ENCODE peak calls at places on chromosomes 11 and 22, in five cellular contexts. One of them, this sample, is unnamed.
A peak's percentile ranks its signal among the peaks of the same experiment; 100 is the strongest.

GRCh38 chr11:129866328-129866727 is 29.1 kb downstream of the NFRKB start:
- DNase-seq in IMR-90: no peak
- DNase-seq in SK-N-SH: no peak
- DNase-seq in K562: peak; percentile 48
- DNase-seq in GM12878: no peak
- DNase-seq in this sample: no peak

GRCh38 chr11:117703209-117703608 is 93.8 kb downstream of the DSCAML1 start:
- DNase-seq in IMR-90: no peak
- DNase-seq in SK-N-SH: no peak
- DNase-seq in K562: no peak
- DNase-seq in GM12878: no peak
- DNase-seq in this sample: peak; percentile 67

GRCh38 chr22:44018594-44018993 is 5.5 kb upstream of the PARVB start:
- DNase-seq in IMR-90: no peak
- DNase-seq in SK-N-SH: no peak
- DNase-seq in K562: no peak
- DNase-seq in GM12878: no peak
- DNase-seq in this sample: no peak

GRCh38 chr11:119537641-119538253 is 114.8 kb upstream of the THY1 start:
- DNase-seq in IMR-90: no peak
- DNase-seq in SK-N-SH: no peak
- DNase-seq in K562: no peak
- DNase-seq in GM12878: no peak
- DNase-seq in this sample: no peak

GRCh38 chr11:1693327-1694063 is 3.5 kb upstream of the KRTAP5-6 start:
- DNase-seq in IMR-90: peak; percentile 55
- DNase-seq in SK-N-SH: peak; percentile 98
- DNase-seq in K562: peak; percentile 72
- DNase-seq in GM12878: no peak
- DNase-seq in this sample: peak; percentile 50

GRCh38 chr11:5556596-5557188 is 8.4 kb upstream of the OR52H1 start:
- DNase-seq in IMR-90: no peak
- DNase-seq in SK-N-SH: no peak
- DNase-seq in K562: peak; percentile 30
- DNase-seq in GM12878: no peak
- DNase-seq in this sample: no peak

GRCh38 chr11:86741489-86742435 is 58.6 kb upstream of the PRSS23 start:
- DNase-seq in IMR-90: peak; percentile 95
- DNase-seq in SK-N-SH: no peak
- DNase-seq in K562: no peak
- DNase-seq in GM12878: no peak
- DNase-seq in this sample: peak; percentile 81

GRCh38 chr22:38777087-38777671 is 16.8 kb downstream of the DNAL4 start:
- DNase-seq in IMR-90: no peak
- DNase-seq in SK-N-SH: no peak
- DNase-seq in K562: no peak
- DNase-seq in GM12878: no peak
- DNase-seq in this sample: no peak

GRCh38 chr22:41560095-41560487 is 719 bp upstream of the CSDC2 start:
- DNase-seq in IMR-90: no peak
- DNase-seq in SK-N-SH: no peak
- DNase-seq in K562: no peak
- DNase-seq in GM12878: no peak
- DNase-seq in this sample: no peak

GRCh38 chr11:120199613-120200012 is 11.2 kb upstream of the OAF start:
- DNase-seq in IMR-90: no peak
- DNase-seq in SK-N-SH: no peak
- DNase-seq in K562: no peak
- DNase-seq in GM12878: no peak
- DNase-seq in this sample: no peak

GRCh38 chr11:124863826-124864165 is 1.4 kb upstream of the ROBO3 start:
- DNase-seq in IMR-90: no peak
- DNase-seq in SK-N-SH: no peak
- DNase-seq in K562: no peak
- DNase-seq in GM12878: no peak
- DNase-seq in this sample: no peak

GRCh38 chr11:27614092-27614491 is 86.2 kb downstream of the BDNF start:
- DNase-seq in IMR-90: no peak
- DNase-seq in SK-N-SH: no peak
- DNase-seq in K562: no peak
- DNase-seq in GM12878: no peak
- DNase-seq in this sample: no peak

GRCh38 chr11:61890536-61891330 is 612 bp downstream of the FADS3 start:
- DNase-seq in IMR-90: peak; percentile 82
- DNase-seq in SK-N-SH: peak; percentile 83
- DNase-seq in K562: peak; percentile 78
- DNase-seq in GM12878: no peak
- DNase-seq in this sample: peak; percentile 56
- TF ChIP-seq MXI1 in IMR-90: peak; percentile 88
- TF ChIP-seq MXI1 in SK-N-SH: no peak
- TF ChIP-seq MXI1 in K562: peak; percentile 16
- TF ChIP-seq MXI1 in GM12878: no peak
- TF ChIP-seq MXI1 in this sample: peak; percentile 40

DNA sequence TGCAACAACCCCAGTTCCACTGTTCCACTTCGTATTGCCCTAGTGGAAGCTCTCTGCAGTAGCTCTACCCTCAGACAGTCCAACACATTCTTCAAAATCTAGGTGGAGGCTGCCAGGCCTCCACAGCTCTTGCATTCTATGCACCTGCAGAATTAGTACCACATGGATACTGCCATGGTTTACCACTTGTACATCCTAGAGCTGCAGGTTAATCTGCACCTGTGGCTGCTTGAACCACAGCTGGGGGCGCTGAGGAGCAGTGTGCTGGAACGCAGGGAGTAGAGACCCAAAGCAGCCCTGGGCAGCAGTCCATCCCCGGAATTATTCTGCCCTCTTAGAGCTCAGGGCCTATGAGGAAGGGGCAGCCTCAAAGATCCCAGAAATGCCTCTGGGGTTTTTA is 4.3 kb upstream of the CTSC start:
- DNase-seq in IMR-90: no peak
- DNase-seq in SK-N-SH: no peak
- DNase-seq in K562: peak; percentile 53
- DNase-seq in GM12878: no peak
- DNase-seq in this sample: no peak
- TF ChIP-seq MXI1 in IMR-90: no peak
- TF ChIP-seq MXI1 in SK-N-SH: no peak
- TF ChIP-seq MXI1 in K562: no peak
- TF ChIP-seq MXI1 in GM12878: no peak
- TF ChIP-seq MXI1 in this sample: no peak

GRCh38 chr11:116371146-116371545 is 401.6 kb downstream of the BUD13 start:
- DNase-seq in IMR-90: no peak
- DNase-seq in SK-N-SH: peak; percentile 64
- DNase-seq in K562: no peak
- DNase-seq in GM12878: no peak
- DNase-seq in this sample: no peak

GRCh38 chr11:116373545-116373944 is 399.2 kb downstream of the BUD13 start:
- DNase-seq in IMR-90: no peak
- DNase-seq in SK-N-SH: no peak
- DNase-seq in K562: no peak
- DNase-seq in GM12878: no peak
- DNase-seq in this sample: no peak

GRCh38 chr11:116375221-116375620 is 397.6 kb downstream of the BUD13 start:
- DNase-seq in IMR-90: no peak
- DNase-seq in SK-N-SH: no peak
- DNase-seq in K562: no peak
- DNase-seq in GM12878: no peak
- DNase-seq in this sample: peak; percentile 18

GRCh38 chr11:116374085-116374484 is 398.7 kb downstream of the BUD13 start:
- DNase-seq in IMR-90: no peak
- DNase-seq in SK-N-SH: no peak
- DNase-seq in K562: no peak
- DNase-seq in GM12878: no peak
- DNase-seq in this sample: no peak

DNA sequence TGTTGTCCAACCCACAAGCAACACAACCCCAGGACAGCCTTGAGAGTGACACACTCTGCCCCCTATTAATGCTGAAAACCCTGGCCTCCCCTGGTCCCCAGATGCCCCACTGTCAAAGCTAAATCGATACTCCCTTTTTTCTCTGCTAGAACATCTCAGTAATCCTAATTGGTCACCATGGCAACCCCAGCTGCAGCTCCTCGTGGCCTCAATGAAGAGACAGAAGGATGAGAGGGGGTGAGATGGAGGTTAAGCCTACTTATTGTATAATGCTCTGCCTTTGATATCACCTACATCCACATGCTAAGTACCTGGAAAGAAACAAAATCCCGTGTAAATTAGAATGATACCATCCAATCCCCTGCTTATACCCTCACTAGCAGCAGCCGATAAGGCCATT is 399.7 kb downstream of the BUD13 start:
- DNase-seq in IMR-90: no peak
- DNase-seq in SK-N-SH: no peak
- DNase-seq in K562: no peak
- DNase-seq in GM12878: no peak
- DNase-seq in this sample: no peak
- TF ChIP-seq MXI1 in IMR-90: no peak
- TF ChIP-seq MXI1 in SK-N-SH: no peak
- TF ChIP-seq MXI1 in K562: no peak
- TF ChIP-seq MXI1 in GM12878: no peak
- TF ChIP-seq MXI1 in this sample: no peak

GRCh38 chr22:40009231-40009769 is 14.5 kb downstream of the FAM83F start:
- DNase-seq in IMR-90: peak; percentile 16
- DNase-seq in SK-N-SH: no peak
- DNase-seq in K562: peak; percentile 34
- DNase-seq in GM12878: no peak
- DNase-seq in this sample: no peak

GRCh38 chr22:40007826-40008710 is 13.3 kb downstream of the FAM83F start:
- DNase-seq in IMR-90: no peak
- DNase-seq in SK-N-SH: no peak
- DNase-seq in K562: no peak
- DNase-seq in GM12878: no peak
- DNase-seq in this sample: no peak

GRCh38 chr22:40008726-40009125 is 14.0 kb downstream of the FAM83F start:
- DNase-seq in IMR-90: peak; percentile 11
- DNase-seq in SK-N-SH: no peak
- DNase-seq in K562: no peak
- DNase-seq in GM12878: no peak
- DNase-seq in this sample: no peak

GRCh38 chr22:40010752-40011145 is 16.0 kb downstream of the FAM83F start:
- DNase-seq in IMR-90: no peak
- DNase-seq in SK-N-SH: no peak
- DNase-seq in K562: no peak
- DNase-seq in GM12878: no peak
- DNase-seq in this sample: no peak

GRCh38 chr22:40009953-40010751 is 15.4 kb downstream of the FAM83F start:
- DNase-seq in IMR-90: no peak
- DNase-seq in SK-N-SH: no peak
- DNase-seq in K562: no peak
- DNase-seq in GM12878: no peak
- DNase-seq in this sample: no peak
- TF ChIP-seq MXI1 in IMR-90: no peak
- TF ChIP-seq MXI1 in SK-N-SH: no peak
- TF ChIP-seq MXI1 in K562: no peak
- TF ChIP-seq MXI1 in GM12878: no peak
- TF ChIP-seq MXI1 in this sample: no peak

GRCh38 chr22:35563211-35563610 is 22.6 kb downstream of the RASD2 start:
- DNase-seq in IMR-90: no peak
- DNase-seq in SK-N-SH: no peak
- DNase-seq in K562: no peak
- DNase-seq in GM12878: no peak
- DNase-seq in this sample: no peak

GRCh38 chr22:35561796-35562526 is 21.3 kb downstream of the RASD2 start:
- DNase-seq in IMR-90: peak; percentile 84
- DNase-seq in SK-N-SH: no peak
- DNase-seq in K562: peak; percentile 52
- DNase-seq in GM12878: no peak
- DNase-seq in this sample: no peak

GRCh38 chr22:35567214-35567792 is 26.7 kb downstream of the RASD2 start:
- DNase-seq in IMR-90: no peak
- DNase-seq in SK-N-SH: no peak
- DNase-seq in K562: no peak
- DNase-seq in GM12878: no peak
- DNase-seq in this sample: no peak

GRCh38 chr22:35567794-35568193 is 27.2 kb downstream of the RASD2 start:
- DNase-seq in IMR-90: no peak
- DNase-seq in SK-N-SH: no peak
- DNase-seq in K562: no peak
- DNase-seq in GM12878: no peak
- DNase-seq in this sample: no peak

GRCh38 chr22:35564975-35565867 is 24.6 kb downstream of the RASD2 start:
- DNase-seq in IMR-90: peak; percentile 78
- DNase-seq in SK-N-SH: no peak
- DNase-seq in K562: no peak
- DNase-seq in GM12878: no peak
- DNase-seq in this sample: no peak
- TF ChIP-seq MXI1 in IMR-90: no peak
- TF ChIP-seq MXI1 in SK-N-SH: no peak
- TF ChIP-seq MXI1 in K562: no peak
- TF ChIP-seq MXI1 in GM12878: no peak
- TF ChIP-seq MXI1 in this sample: no peak

DNA sequence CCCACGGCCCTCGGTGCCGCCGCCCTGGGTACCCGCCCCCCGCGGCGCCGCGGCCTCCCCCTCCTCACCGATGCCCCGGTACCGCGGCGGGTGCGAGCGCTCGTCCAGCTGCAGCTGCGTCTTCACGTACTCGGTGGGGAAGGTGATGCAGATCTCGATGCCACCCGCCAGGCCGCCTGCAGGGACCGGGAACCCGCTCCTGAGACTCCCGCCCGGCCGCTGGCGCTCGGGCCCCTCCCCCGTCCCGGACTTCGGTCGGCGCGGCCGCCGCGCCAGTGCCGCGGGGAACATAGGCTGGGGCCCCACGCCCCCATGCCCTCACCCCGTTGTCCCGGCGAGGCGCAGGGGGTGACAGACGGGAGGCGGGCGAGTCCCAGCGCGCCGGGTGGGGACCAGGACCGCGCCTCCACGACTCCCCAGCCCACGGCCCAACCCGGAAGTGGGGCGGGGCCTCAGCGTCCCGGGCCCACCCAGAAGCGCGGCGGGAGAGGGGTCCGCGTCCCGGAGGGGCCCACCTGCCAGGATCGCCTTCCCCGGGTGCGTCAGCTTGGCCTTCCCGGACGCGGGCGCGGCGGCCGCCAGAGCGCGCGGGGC is 374 bp downstream of the SLC25A1 start:
- DNase-seq in IMR-90: peak; percentile 11
- DNase-seq in SK-N-SH: peak; percentile 85
- DNase-seq in K562: no peak
- DNase-seq in GM12878: no peak
- DNase-seq in this sample: peak; percentile 21
- TF ChIP-seq MXI1 in IMR-90: peak; percentile 12
- TF ChIP-seq MXI1 in SK-N-SH: no peak
- TF ChIP-seq MXI1 in K562: peak; percentile 73
- TF ChIP-seq MXI1 in GM12878: no peak
- TF ChIP-seq MXI1 in this sample: no peak